ENCODE peak calls at places on chromosomes 13 and 19, in ten cellular contexts. U is RWPE1; I is stimulated activated CD4-positive, alpha-beta T cell treated with anti-CD3 and anti-CD28 coated beads, TNF-alpha, amount 100 ng/mL, for 24 hours; K is SHP77; B is PC-3; X is stimulated activated CD8-positive, alpha-beta memory T cell treated with anti-CD3 and anti-CD28 coated beads, Interleukin-15, amount 100 ng/mL, for 4 hours; M is natural killer cell treated with Interleukin-12 subunit alpha and Interleukin-12 subunit beta and Interleukin-15 and Interleukin-18, amount 100 ng/mL, for 72 hours; S is small intestine; H is AG09309; Q is neural crest cell. D is an unnamed sample.

GRCh38 chr13:42478531-42479156 is 95.3 kb upstream of the TNFSF11 start:
- DNase-seq in U (no peak), I (no peak), K (no peak), B (peak; percentile 53), X (no peak), M (no peak), S (peak; percentile 25), H (no peak), Q (no peak), D (peak; percentile 13)

GRCh38 chr19:3618144-3618810 is 8.3 kb downstream of the CACTIN start:
- DNase-seq in U (peak; percentile 52), I (peak; percentile 48), K (no peak), B (peak; percentile 29), X (no peak), M (no peak), S (no peak), H (no peak), Q (peak; percentile 48), D (no peak)

GRCh38 chr19:342801-343421 is 1.7 kb downstream of the MIER2 start:
- DNase-seq in U (peak; percentile 49), I (no peak), K (no peak), B (peak; percentile 82), X (no peak), M (no peak), S (no peak), H (peak; percentile 77), Q (no peak), D (peak; percentile 44)

GRCh38 chr19:20167020-20167644 is at the start of gene ZNF486:
- DNase-seq in U (peak; percentile 77), I (peak; percentile 89), K (peak; percentile 93), B (no peak), X (peak; percentile 88), M (peak; percentile 94), S (peak; percentile 74), H (peak; percentile 89), Q (peak; percentile 93), D (no peak)

GRCh38 chr13:51282322-51282721 is 57.2 kb upstream of the SERPINE3 start:
- DNase-seq in U (no peak), I (no peak), K (no peak), B (no peak), X (no peak), M (no peak), S (no peak), H (no peak), Q (no peak), D (no peak)

GRCh38 chr13:45909724-45910123 is 58.2 kb upstream of the SIAH3 start:
- DNase-seq in U (no peak), I (no peak), K (no peak), B (no peak), X (no peak), M (no peak), S (no peak), H (no peak), Q (no peak), D (no peak)

GRCh38 chr19:49624967-49625910 is 14.7 kb downstream of the RRAS start:
- DNase-seq in U (no peak), I (no peak), K (no peak), B (no peak), X (no peak), M (no peak), S (no peak), H (no peak), Q (no peak), D (no peak)

GRCh38 chr13:24459234-24459633 is 53.3 kb downstream of the PARP4 start:
- DNase-seq in U (no peak), I (no peak), K (no peak), B (no peak), X (no peak), M (no peak), S (peak; percentile 14), H (peak; percentile 53), Q (no peak), D (no peak)

GRCh38 chr13:111590796-111591195 is 270.4 kb downstream of the TEX29 start:
- DNase-seq in U (no peak), I (no peak), K (no peak), B (no peak), X (no peak), M (no peak), S (no peak), H (no peak), Q (no peak), D (no peak)

GRCh38 chr13:98504371-98504963 is 72.4 kb downstream of the STK24 start:
- DNase-seq in U (no peak), I (no peak), K (no peak), B (no peak), X (no peak), M (peak; percentile 68), S (no peak), H (no peak), Q (no peak), D (no peak)

GRCh38 chr19:48858984-48859710 is 9.3 kb downstream of the PLEKHA4 start:
- DNase-seq in U (no peak), I (peak; percentile 86), K (no peak), B (no peak), X (peak; percentile 72), M (peak; percentile 85), S (no peak), H (no peak), Q (no peak), D (no peak)

GRCh38 chr13:79679334-79679733 is 198.4 kb downstream of the NDFIP2 start:
- DNase-seq in U (peak; percentile 13), I (peak; percentile 32), K (peak; percentile 14), B (peak; percentile 76), X (no peak), M (no peak), S (peak; percentile 77), H (peak; percentile 28), Q (peak; percentile 71), D (peak; percentile 76)

GRCh38 chr13:97307882-97308624 is 85.9 kb downstream of the MBNL2 start:
- DNase-seq in U (peak; percentile 41), I (no peak), K (peak; percentile 61), B (peak; percentile 68), X (no peak), M (no peak), S (no peak), H (no peak), Q (no peak), D (no peak)

GRCh38 chr19:33320636-33321035 is 18.3 kb upstream of the CEBPA start:
- DNase-seq in U (no peak), I (no peak), K (no peak), B (no peak), X (no peak), M (no peak), S (no peak), H (no peak), Q (no peak), D (no peak)

GRCh38 chr19:55075366-55075998 is at the start of gene EPS8L1:
- DNase-seq in U (peak; percentile 60), I (no peak), K (no peak), B (peak; percentile 85), X (no peak), M (peak; percentile 59), S (peak; percentile 79), H (no peak), Q (no peak), D (no peak)

GRCh38 chr13:80965097-80965496 is 624.2 kb upstream of the SPRY2 start:
- DNase-seq in U (no peak), I (no peak), K (no peak), B (no peak), X (no peak), M (no peak), S (no peak), H (no peak), Q (no peak), D (no peak)

GRCh38 chr19:27966390-27966816 is 1246.5 kb downstream of the UQCRFS1 start:
- DNase-seq in U (peak; percentile 2), I (no peak), K (peak; percentile 2), B (peak; percentile 36), X (no peak), M (no peak), S (no peak), H (no peak), Q (no peak), D (peak; percentile 29)

GRCh38 chr19:6459356-6460098 is at the start of gene SLC25A23:
- DNase-seq in U (peak; percentile 85), I (peak; percentile 73), K (peak; percentile 41), B (peak; percentile 80), X (peak; percentile 21), M (peak; percentile 70), S (peak; percentile 78), H (peak; percentile 2), Q (peak; percentile 68), D (no peak)

GRCh38 chr19:1069009-1069779 is 2.2 kb downstream of the ARHGAP45 start:
- DNase-seq in U (no peak), I (peak; percentile 61), K (no peak), B (no peak), X (peak; percentile 41), M (peak; percentile 77), S (no peak), H (no peak), Q (no peak), D (no peak)

GRCh38 chr19:44282846-44283245 is 22.0 kb downstream of the ZNF235 start:
- DNase-seq in U (peak; percentile 38), I (no peak), K (no peak), B (peak; percentile 59), X (no peak), M (no peak), S (no peak), H (no peak), Q (no peak), D (no peak)

GRCh38 chr19:919157-920050 is 2.3 kb downstream of the KISS1R start:
- DNase-seq in U (no peak), I (peak; percentile 58), K (no peak), B (peak; percentile 38), X (no peak), M (no peak), S (no peak), H (no peak), Q (no peak), D (no peak)

GRCh38 chr13:94630858-94631257 is 29.2 kb downstream of the GPR180 start:
- DNase-seq in U (no peak), I (no peak), K (no peak), B (no peak), X (no peak), M (no peak), S (no peak), H (no peak), Q (no peak), D (no peak)

GRCh38 chr13:47146136-47146535 is 249.3 kb upstream of the HTR2A start:
- DNase-seq in U (no peak), I (no peak), K (no peak), B (peak; percentile 58), X (no peak), M (no peak), S (no peak), H (no peak), Q (no peak), D (no peak)

GRCh38 chr13:59566544-59566943 is 597.2 kb downstream of the DIAPH3 start:
- DNase-seq in U (no peak), I (no peak), K (no peak), B (no peak), X (no peak), M (no peak), S (no peak), H (no peak), Q (no peak), D (no peak)

GRCh38 chr13:34842466-34842865 is 99.6 kb upstream of the NBEA start:
- DNase-seq in U (no peak), I (no peak), K (no peak), B (no peak), X (no peak), M (no peak), S (no peak), H (no peak), Q (no peak), D (no peak)

GRCh38 chr19:54448774-54449700 is at the start of gene LENG8:
- DNase-seq in U (peak; percentile 97), I (peak; percentile 96), K (peak; percentile 90), B (peak; percentile 99), X (peak; percentile 93), M (peak; percentile 98), S (peak; percentile 98), H (peak; percentile 94), Q (peak; percentile 92), D (peak; percentile 90)

GRCh38 chr19:47713046-47714021 is at the start of gene EHD2:
- DNase-seq in U (peak; percentile 76), I (peak; percentile 42), K (no peak), B (no peak), X (no peak), M (no peak), S (no peak), H (no peak), Q (peak; percentile 32), D (no peak)

GRCh38 chr13:48873598-48873997 is 102.1 kb upstream of the FNDC3A start:
- DNase-seq in U (peak; percentile 26), I (no peak), K (no peak), B (peak; percentile 63), X (no peak), M (no peak), S (no peak), H (no peak), Q (no peak), D (no peak)